ENCODE peak calls at places on chromosomes 7 and 10, in eight cellular contexts. E, N, W, H, Z, U, X and J are unnamed samples.

GRCh38 chr10:72812798-72813430 is 80.6 kb upstream of the OIT3 start:
- DNase-seq in E (no peak), N (no peak), W (peak), H (peak), Z (no peak), U (no peak), X (peak), J (no peak)

GRCh38 chr7:44767912-44768662 is 19.4 kb downstream of the ZMIZ2 start:
- DNase-seq in E (peak), N (peak), W (peak), H (no peak), Z (peak), U (peak), X (no peak), J (peak)

GRCh38 chr7:51244053-51244452 is 72.6 kb downstream of the COBL start:
- DNase-seq in E (no peak), N (no peak), W (no peak), H (no peak), Z (no peak), U (no peak), X (no peak), J (no peak)

GRCh38 chr10:98299341-98299740 is 31.3 kb upstream of the LOXL4 start:
- DNase-seq in E (no peak), N (no peak), W (peak), H (peak), Z (no peak), U (no peak), X (no peak), J (no peak)

GRCh38 chr7:73978681-73979563 is 49.1 kb upstream of the ELN start:
- DNase-seq in E (peak), N (peak), W (no peak), H (peak), Z (peak), U (no peak), X (peak), J (no peak)

GRCh38 chr7:141785711-141786552 is 4.1 kb upstream of the TAS2R5 start:
- DNase-seq in E (no peak), N (no peak), W (peak), H (peak), Z (no peak), U (peak), X (peak), J (no peak)

GRCh38 chr7:132575336-132575986 is 809 bp downstream of the PLXNA4 start:
- DNase-seq in E (peak), N (peak), W (peak), H (peak), Z (peak), U (no peak), X (peak), J (peak)

GRCh38 chr10:30782543-30783461 is 153.2 kb upstream of the LYZL2 start:
- DNase-seq in E (no peak), N (no peak), W (peak), H (no peak), Z (no peak), U (no peak), X (peak), J (no peak)

GRCh38 chr7:69561256-69561655 is 37.0 kb upstream of the AUTS2 start:
- DNase-seq in E (no peak), N (no peak), W (no peak), H (no peak), Z (no peak), U (no peak), X (no peak), J (no peak)

GRCh38 chr10:86265236-86265876 is 101.2 kb downstream of the GRID1 start:
- DNase-seq in E (peak), N (no peak), W (no peak), H (no peak), Z (peak), U (no peak), X (no peak), J (no peak)

GRCh38 chr7:158327012-158327411 is 260.6 kb downstream of the PTPRN2 start:
- DNase-seq in E (no peak), N (no peak), W (no peak), H (no peak), Z (no peak), U (no peak), X (no peak), J (no peak)

GRCh38 chr7:2018786-2019692 is 213.7 kb downstream of the MAD1L1 start:
- DNase-seq in E (peak), N (no peak), W (peak), H (peak), Z (no peak), U (no peak), X (peak), J (peak)

GRCh38 chr10:3782099-3782455 is 2.9 kb downstream of the KLF6 start:
- DNase-seq in E (no peak), N (peak), W (no peak), H (peak), Z (no peak), U (peak), X (no peak), J (no peak)

GRCh38 chr7:28157311-28157710 is 23.3 kb downstream of the JAZF1 start:
- DNase-seq in E (no peak), N (no peak), W (no peak), H (no peak), Z (no peak), U (no peak), X (no peak), J (no peak)

GRCh38 chr7:44971188-44971907 is 7.5 kb downstream of the MYO1G start:
- DNase-seq in E (peak), N (no peak), W (no peak), H (no peak), Z (no peak), U (no peak), X (no peak), J (no peak)

GRCh38 chr7:6385110-6385792 is 62.5 kb downstream of the DAGLB start:
- DNase-seq in E (no peak), N (no peak), W (peak), H (peak), Z (no peak), U (no peak), X (peak), J (no peak)

GRCh38 chr10:49056356-49056755 is 59.0 kb downstream of the VSTM4 start:
- DNase-seq in E (no peak), N (no peak), W (peak), H (no peak), Z (no peak), U (no peak), X (peak), J (no peak)

GRCh38 chr7:108596560-108596959 is 26.9 kb downstream of the DNAJB9 start:
- DNase-seq in E (no peak), N (no peak), W (no peak), H (no peak), Z (no peak), U (no peak), X (no peak), J (no peak)

GRCh38 chr10:34956756-34957155 is 133.4 kb downstream of the CUL2 start:
- DNase-seq in E (no peak), N (no peak), W (no peak), H (no peak), Z (no peak), U (no peak), X (peak), J (no peak)

GRCh38 chr10:58555930-58556311 is 43.2 kb downstream of the BICC1 start:
- DNase-seq in E (no peak), N (no peak), W (no peak), H (no peak), Z (no peak), U (no peak), X (no peak), J (no peak)

GRCh38 chr10:31947144-31947926 is 18.7 kb upstream of the ARHGAP12 start:
- DNase-seq in E (peak), N (peak), W (peak), H (peak), Z (peak), U (no peak), X (peak), J (no peak)

GRCh38 chr10:101237080-101237817 is 8.0 kb upstream of the LBX1 start:
- DNase-seq in E (no peak), N (no peak), W (no peak), H (no peak), Z (no peak), U (no peak), X (no peak), J (no peak)

GRCh38 chr7:46607176-46607575 is 686.1 kb upstream of the IGFBP3 start:
- DNase-seq in E (no peak), N (no peak), W (no peak), H (no peak), Z (no peak), U (no peak), X (no peak), J (no peak)

GRCh38 chr10:49408437-49409306 is 12.8 kb upstream of the DRGX start:
- DNase-seq in E (no peak), N (no peak), W (no peak), H (no peak), Z (no peak), U (no peak), X (peak), J (peak)

GRCh38 chr7:2484868-2485267 is 8.7 kb upstream of the GRIFIN start:
- DNase-seq in E (no peak), N (no peak), W (no peak), H (no peak), Z (no peak), U (no peak), X (no peak), J (no peak)

GRCh38 chr10:125007436-125007835 is 65.5 kb downstream of the ZRANB1 start:
- DNase-seq in E (no peak), N (no peak), W (no peak), H (no peak), Z (no peak), U (no peak), X (no peak), J (no peak)
- H3K27ac ChIP-seq in E (peak), N (no peak), W (no peak), H (no peak), Z (no peak), U (no peak), X (no peak), J (no peak)

GRCh38 chr10:61157182-61157581 is 213.2 kb upstream of the RHOBTB1 start:
- DNase-seq in E (no peak), N (no peak), W (no peak), H (no peak), Z (no peak), U (no peak), X (no peak), J (no peak)
- H3K4me3 ChIP-seq in E (no peak), N (no peak), W (no peak), H (no peak), Z (no peak), U (no peak), X (no peak), J (no peak)

GRCh38 chr7:99083068-99083651 is 60.7 kb downstream of the SMURF1 start:
- DNase-seq in E (no peak), N (no peak), W (peak), H (no peak), Z (no peak), U (no peak), X (peak), J (no peak)
- H3K27ac ChIP-seq in E (no peak), N (no peak), W (peak), H (no peak), Z (no peak), U (no peak), X (peak), J (no peak)

GRCh38 chr10:11682896-11683295 is 59.3 kb upstream of the ECHDC3 start:
- DNase-seq in E (no peak), N (no peak), W (no peak), H (no peak), Z (no peak), U (no peak), X (no peak), J (no peak)

GRCh38 chr10:11683529-11684320 is 58.5 kb upstream of the ECHDC3 start:
- DNase-seq in E (no peak), N (peak), W (no peak), H (no peak), Z (no peak), U (no peak), X (peak), J (no peak)

GRCh38 chr10:11685787-11686218 is 56.4 kb upstream of the ECHDC3 start:
- DNase-seq in E (peak), N (peak), W (peak), H (peak), Z (peak), U (peak), X (peak), J (peak)

GRCh38 chr10:11687357-11687771 is 54.8 kb upstream of the ECHDC3 start:
- DNase-seq in E (no peak), N (no peak), W (no peak), H (no peak), Z (no peak), U (no peak), X (peak), J (no peak)

DNA sequence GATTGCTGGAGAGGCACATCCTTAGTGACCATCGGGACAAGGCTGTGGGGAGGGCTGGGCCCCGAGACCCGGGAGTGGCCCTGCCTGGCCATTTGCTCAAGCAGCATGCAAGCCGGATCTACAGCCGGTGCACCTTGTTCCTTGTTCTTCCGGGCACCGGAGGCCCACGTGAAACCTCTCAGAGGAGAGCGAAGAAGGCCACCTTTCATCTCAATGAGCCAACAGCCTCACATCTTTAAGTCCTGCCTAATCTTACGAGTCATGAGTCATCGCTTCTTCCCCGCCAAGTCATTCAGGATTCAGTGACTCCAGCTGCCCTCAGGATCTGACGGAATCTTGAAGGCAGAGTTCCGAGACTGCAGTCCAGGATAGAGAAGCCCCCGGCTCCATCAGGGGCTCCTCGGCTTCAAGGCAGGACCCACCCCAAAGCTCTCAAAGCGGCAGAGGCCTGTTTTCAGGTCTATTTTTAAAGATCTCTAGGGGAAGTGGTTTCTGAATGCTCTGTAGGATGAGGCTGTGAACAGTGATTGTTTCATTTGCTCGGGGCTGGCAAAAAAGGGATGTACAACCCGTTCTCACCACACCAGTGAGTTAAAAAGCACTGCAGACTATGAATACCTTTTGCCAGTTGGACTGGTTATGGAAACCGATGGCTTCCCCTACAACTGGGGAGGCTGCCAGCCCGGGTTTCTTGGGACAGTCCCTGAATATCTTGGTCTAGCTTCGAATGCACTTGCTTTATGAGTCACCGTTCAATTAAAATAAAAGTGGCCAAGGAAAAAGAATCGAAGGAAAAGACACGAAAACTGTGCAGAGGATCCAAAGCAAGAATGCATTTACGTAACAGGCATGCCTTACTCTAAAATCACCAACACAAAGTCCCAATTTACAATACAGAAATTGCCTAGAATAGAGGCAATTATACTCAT is 57.2 kb upstream of the ECHDC3 start:
- DNase-seq in E (peak), N (peak), W (peak), H (peak), Z (peak), U (peak), X (peak), J (peak)
- H3K4me3 ChIP-seq in E (peak), N (no peak), W (peak), H (peak), Z (peak), U (peak), X (peak), J (peak)

GRCh38 chr10:92241501-92241900 is 49.4 kb downstream of the CPEB3 start:
- DNase-seq in E (no peak), N (no peak), W (no peak), H (no peak), Z (no peak), U (no peak), X (no peak), J (no peak)

GRCh38 chr10:92239600-92240288 is 51.1 kb downstream of the CPEB3 start:
- DNase-seq in E (peak), N (peak), W (peak), H (peak), Z (peak), U (peak), X (peak), J (no peak)

GRCh38 chr10:92239185-92239599 is 51.7 kb downstream of the CPEB3 start:
- DNase-seq in E (peak), N (peak), W (no peak), H (no peak), Z (no peak), U (no peak), X (no peak), J (no peak)

GRCh38 chr10:92241158-92241500 is 49.7 kb downstream of the CPEB3 start:
- DNase-seq in E (no peak), N (peak), W (peak), H (no peak), Z (no peak), U (no peak), X (no peak), J (no peak)

DNA sequence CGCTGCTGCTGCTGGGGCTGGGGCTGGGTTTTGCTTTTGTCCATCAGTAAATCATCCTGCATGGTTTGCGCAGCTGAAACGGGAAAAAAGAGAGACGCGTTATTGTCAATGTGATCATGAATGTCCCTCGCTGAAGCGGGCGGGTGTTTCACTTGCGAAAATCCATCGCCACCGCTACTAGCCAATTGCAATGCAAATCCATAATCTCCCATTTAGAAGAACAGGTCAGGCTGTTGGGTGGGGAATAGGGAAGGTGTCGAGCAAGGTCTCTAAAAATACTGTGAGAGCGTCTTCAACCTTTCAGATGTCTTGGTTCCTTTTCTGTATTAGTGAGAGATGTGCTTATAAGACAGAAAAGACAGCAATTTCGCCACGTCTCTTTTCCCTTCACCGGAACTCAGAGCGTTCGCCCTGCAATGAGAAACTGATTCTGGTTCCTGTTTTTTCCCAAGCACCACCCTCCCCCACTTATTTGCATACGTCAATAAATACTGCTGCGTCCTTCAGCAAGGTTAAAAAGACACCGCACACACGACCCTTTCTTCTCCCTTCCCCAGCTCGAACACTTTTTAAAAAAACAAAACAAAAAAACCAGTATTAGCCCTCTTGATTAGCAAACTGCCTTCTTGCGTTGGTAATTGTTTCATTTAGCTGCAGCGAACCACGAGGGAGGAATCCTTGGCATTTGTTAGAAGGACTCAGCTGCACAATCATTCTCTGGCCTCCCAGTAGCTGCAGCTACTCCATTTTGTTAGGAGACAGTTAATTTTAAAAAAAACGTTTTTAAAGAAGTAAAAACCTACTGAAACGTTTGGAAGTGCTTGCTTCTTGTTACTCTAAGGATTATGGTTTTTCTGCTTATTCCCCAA is 50.4 kb downstream of the CPEB3 start:
- DNase-seq in E (peak), N (peak), W (peak), H (peak), Z (peak), U (peak), X (peak), J (peak)
- H3K27ac ChIP-seq in E (peak), N (peak), W (peak), H (peak), Z (peak), U (peak), X (peak), J (peak)

DNA sequence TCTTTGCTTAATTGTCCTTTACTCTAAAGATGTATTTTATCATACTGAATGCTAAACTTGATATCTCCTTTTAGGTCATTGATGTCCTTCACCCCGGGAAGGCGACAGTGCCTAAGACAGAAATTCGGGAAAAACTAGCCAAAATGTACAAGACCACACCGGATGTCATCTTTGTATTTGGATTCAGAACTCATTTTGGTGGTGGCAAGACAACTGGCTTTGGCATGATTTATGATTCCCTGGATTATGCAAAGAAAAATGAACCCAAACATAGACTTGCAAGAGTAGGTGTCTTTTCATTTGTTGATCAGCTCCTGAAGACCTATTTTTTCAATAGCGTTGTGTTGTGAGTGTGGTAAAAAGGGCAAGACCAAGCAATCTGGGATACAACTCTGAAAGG is 1.8 kb downstream of the RPS24 start:
- DNase-seq in E (no peak), N (no peak), W (no peak), H (no peak), Z (no peak), U (no peak), X (no peak), J (no peak)
- H3K4me3 ChIP-seq in E (peak), N (no peak), W (no peak), H (peak), Z (no peak), U (no peak), X (peak), J (no peak)

GRCh38 chr7:55069271-55069792 is 50.5 kb downstream of the EGFR start:
- DNase-seq in E (no peak), N (no peak), W (peak), H (no peak), Z (no peak), U (no peak), X (no peak), J (no peak)
- H3K27ac ChIP-seq in E (peak), N (no peak), W (peak), H (no peak), Z (no peak), U (no peak), X (no peak), J (no peak)

GRCh38 chr7:128832880-128833147 is 2.6 kb downstream of the FLNC start:
- DNase-seq in E (no peak), N (no peak), W (no peak), H (no peak), Z (no peak), U (no peak), X (no peak), J (no peak)
- H3K4me3 ChIP-seq in E (peak), N (peak), W (peak), H (peak), Z (peak), U (no peak), X (peak), J (peak)

DNA sequence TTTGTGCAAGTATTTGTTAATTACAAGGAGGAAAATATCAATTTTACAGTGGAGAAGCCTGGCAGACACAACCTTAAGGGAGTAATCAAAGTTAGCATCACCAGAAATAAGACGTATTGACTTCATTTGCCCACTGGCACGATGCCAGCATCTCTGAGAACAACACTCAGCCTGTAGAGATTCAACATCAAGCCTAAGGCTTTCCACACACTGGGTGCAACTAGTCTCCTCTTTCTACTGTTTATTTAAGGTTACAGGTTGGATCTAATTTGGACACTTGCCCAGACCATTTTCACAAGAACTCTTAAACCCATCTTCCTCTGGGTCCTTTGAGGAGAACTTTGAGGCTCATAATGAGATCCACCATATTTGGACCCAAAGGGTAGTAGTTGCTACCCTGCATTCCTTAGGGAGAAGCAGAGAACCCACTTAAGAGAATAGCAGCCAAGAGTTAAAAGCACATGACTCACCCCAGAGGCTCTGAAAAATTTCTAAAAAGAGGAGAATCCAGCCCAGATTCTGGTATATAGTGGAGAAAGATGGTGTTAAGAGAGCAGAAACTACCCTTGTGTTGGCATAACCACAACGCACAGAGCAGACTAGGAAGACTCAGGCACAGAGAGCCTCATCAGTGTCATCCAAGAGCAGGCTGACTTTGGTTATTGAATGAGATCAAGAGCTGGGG is 97.3 kb downstream of the CCDC71L start:
- DNase-seq in E (no peak), N (no peak), W (peak), H (no peak), Z (no peak), U (no peak), X (no peak), J (no peak)
- H3K27ac ChIP-seq in E (no peak), N (no peak), W (no peak), H (no peak), Z (no peak), U (no peak), X (no peak), J (no peak)